ENCODE peak calls at places on chromosomes 6 and 20, in five cellular contexts. One of them, this sample, is unnamed.

GRCh38 chr6:45212976-45213375 is 115.2 kb upstream of the RUNX2 start:
- DNase-seq in lung: no peak
- DNase-seq in NB4: peak; percentile 42
- DNase-seq in heart right ventricle: no peak
- DNase-seq in fibroblast of pulmonary artery: peak; percentile 11
- DNase-seq in this sample: peak; percentile 33

GRCh38 chr6:109296971-109297372 is 85.3 kb downstream of the CD164 start:
- DNase-seq in NB4: no peak
- DNase-seq in lung: no peak
- DNase-seq in heart right ventricle: no peak
- DNase-seq in fibroblast of pulmonary artery: no peak
- DNase-seq in this sample: no peak

GRCh38 chr6:135604035-135604865 is 106.7 kb upstream of the AHI1 start:
- DNase-seq in heart right ventricle: no peak
- DNase-seq in NB4: no peak
- DNase-seq in lung: no peak
- DNase-seq in fibroblast of pulmonary artery: no peak
- DNase-seq in this sample: no peak

GRCh38 chr20:3680701-3681351 is 984 bp downstream of the ADAM33 start:
- DNase-seq in lung: no peak
- DNase-seq in fibroblast of pulmonary artery: no peak
- DNase-seq in NB4: no peak
- DNase-seq in heart right ventricle: no peak
- DNase-seq in this sample: no peak

GRCh38 chr20:34553366-34553867 is 5.1 kb upstream of the MAP1LC3A start:
- DNase-seq in fibroblast of pulmonary artery: no peak
- DNase-seq in heart right ventricle: peak; percentile 33
- DNase-seq in NB4: no peak
- DNase-seq in lung: no peak
- DNase-seq in this sample: no peak

GRCh38 chr20:48205281-48205782 is 420.1 kb upstream of the SULF2 start:
- DNase-seq in lung: no peak
- DNase-seq in fibroblast of pulmonary artery: no peak
- DNase-seq in NB4: no peak
- DNase-seq in heart right ventricle: no peak
- DNase-seq in this sample: no peak

GRCh38 chr6:170082531-170083187 is 208.2 kb downstream of the DLL1 start:
- DNase-seq in lung: no peak
- DNase-seq in NB4: peak; percentile 95
- DNase-seq in fibroblast of pulmonary artery: no peak
- DNase-seq in heart right ventricle: peak; percentile 2
- DNase-seq in this sample: peak; percentile 7

GRCh38 chr20:32635764-32636163 is 38.0 kb downstream of the C20orf203 start:
- DNase-seq in heart right ventricle: no peak
- DNase-seq in fibroblast of pulmonary artery: peak; percentile 33
- DNase-seq in NB4: peak; percentile 51
- DNase-seq in lung: no peak
- DNase-seq in this sample: no peak

GRCh38 chr6:93932175-93932574 is 512.8 kb upstream of the EPHA7 start:
- DNase-seq in fibroblast of pulmonary artery: no peak
- DNase-seq in lung: no peak
- DNase-seq in NB4: no peak
- DNase-seq in heart right ventricle: no peak
- DNase-seq in this sample: no peak

GRCh38 chr6:79042088-79042798 is 35.8 kb downstream of the PHIP start:
- DNase-seq in heart right ventricle: no peak
- DNase-seq in NB4: no peak
- DNase-seq in fibroblast of pulmonary artery: no peak
- DNase-seq in lung: no peak
- DNase-seq in this sample: no peak

GRCh38 chr6:47145212-47145611 is 103.1 kb upstream of the ADGRF1 start:
- DNase-seq in lung: no peak
- DNase-seq in NB4: no peak
- DNase-seq in fibroblast of pulmonary artery: peak; percentile 62
- DNase-seq in heart right ventricle: no peak
- DNase-seq in this sample: no peak

GRCh38 chr20:5586720-5587119 is 163.5 kb upstream of the SHLD1 start:
- DNase-seq in lung: no peak
- DNase-seq in NB4: peak; percentile 18
- DNase-seq in fibroblast of pulmonary artery: no peak
- DNase-seq in heart right ventricle: no peak
- DNase-seq in this sample: no peak

GRCh38 chr20:5592165-5592564 is 158.0 kb upstream of the SHLD1 start:
- DNase-seq in heart right ventricle: no peak
- DNase-seq in fibroblast of pulmonary artery: no peak
- DNase-seq in NB4: no peak
- DNase-seq in lung: no peak
- DNase-seq in this sample: no peak

GRCh38 chr20:5595744-5596143 is 154.5 kb upstream of the SHLD1 start:
- DNase-seq in NB4: no peak
- DNase-seq in fibroblast of pulmonary artery: no peak
- DNase-seq in heart right ventricle: no peak
- DNase-seq in lung: no peak
- DNase-seq in this sample: no peak

GRCh38 chr20:5592823-5593761 is 157.1 kb upstream of the SHLD1 start:
- DNase-seq in NB4: no peak
- DNase-seq in fibroblast of pulmonary artery: no peak
- DNase-seq in heart right ventricle: no peak
- DNase-seq in lung: no peak
- DNase-seq in this sample: no peak

GRCh38 chr20:5590899-5591298 is 159.3 kb upstream of the SHLD1 start:
- DNase-seq in lung: no peak
- DNase-seq in NB4: no peak
- DNase-seq in fibroblast of pulmonary artery: no peak
- DNase-seq in heart right ventricle: no peak
- DNase-seq in this sample: no peak
- H3K4me3 ChIP-seq in lung: no peak overlapping the region
- H3K4me3 ChIP-seq in NB4: no peak overlapping the region
- H3K4me3 ChIP-seq in fibroblast of pulmonary artery: no peak overlapping the region
- H3K4me3 ChIP-seq in heart right ventricle: no peak overlapping the region
- H3K4me3 ChIP-seq in this sample: no peak overlapping the region

GRCh38 chr6:15662246-15663056 is at the start of gene DTNBP1:
- DNase-seq in fibroblast of pulmonary artery: peak; percentile 27
- DNase-seq in lung: peak; percentile 79
- DNase-seq in NB4: peak; percentile 82
- DNase-seq in heart right ventricle: peak; percentile 85
- DNase-seq in this sample: peak; percentile 64
- TF ChIP-seq CTCF in fibroblast of pulmonary artery: no peak
- TF ChIP-seq CTCF in lung: no peak
- TF ChIP-seq CTCF in NB4: no peak
- TF ChIP-seq CTCF in heart right ventricle: peak; percentile 21
- TF ChIP-seq CTCF in this sample: no peak

GRCh38 chr6:166330612-166331011 is 11.7 kb downstream of the SFT2D1 start:
- DNase-seq in lung: no peak
- DNase-seq in fibroblast of pulmonary artery: peak; percentile 42
- DNase-seq in heart right ventricle: peak; percentile 71
- DNase-seq in NB4: no peak
- DNase-seq in this sample: peak; percentile 28
- H3K4me3 ChIP-seq in lung: no peak overlapping the region
- H3K4me3 ChIP-seq in fibroblast of pulmonary artery: no peak overlapping the region
- H3K4me3 ChIP-seq in heart right ventricle: no peak overlapping the region
- H3K4me3 ChIP-seq in NB4: no peak overlapping the region
- H3K4me3 ChIP-seq in this sample: no peak overlapping the region

GRCh38 chr6:108251252-108251651 is 9.6 kb downstream of the SNX3 start:
- DNase-seq in fibroblast of pulmonary artery: no peak
- DNase-seq in lung: no peak
- DNase-seq in NB4: no peak
- DNase-seq in heart right ventricle: no peak
- DNase-seq in this sample: no peak

GRCh38 chr6:108254436-108255410 is 6.1 kb downstream of the SNX3 start:
- DNase-seq in NB4: peak; percentile 31
- DNase-seq in heart right ventricle: no peak
- DNase-seq in fibroblast of pulmonary artery: no peak
- DNase-seq in lung: no peak
- DNase-seq in this sample: no peak

GRCh38 chr6:108247965-108248536 is 12.8 kb downstream of the SNX3 start:
- DNase-seq in NB4: no peak
- DNase-seq in lung: no peak
- DNase-seq in fibroblast of pulmonary artery: no peak
- DNase-seq in heart right ventricle: no peak
- DNase-seq in this sample: no peak

GRCh38 chr6:108252055-108252454 is 8.8 kb downstream of the SNX3 start:
- DNase-seq in lung: no peak
- DNase-seq in fibroblast of pulmonary artery: no peak
- DNase-seq in NB4: no peak
- DNase-seq in heart right ventricle: no peak
- DNase-seq in this sample: no peak

GRCh38 chr6:108250240-108250866 is 10.5 kb downstream of the SNX3 start:
- DNase-seq in lung: no peak
- DNase-seq in NB4: peak; percentile 62
- DNase-seq in heart right ventricle: no peak
- DNase-seq in fibroblast of pulmonary artery: peak; percentile 46
- DNase-seq in this sample: peak; percentile 19
- TF ChIP-seq CTCF in lung: no peak
- TF ChIP-seq CTCF in NB4: peak; percentile 29
- TF ChIP-seq CTCF in heart right ventricle: peak; percentile 13
- TF ChIP-seq CTCF in fibroblast of pulmonary artery: peak; percentile 36
- TF ChIP-seq CTCF in this sample: no peak

GRCh38 chr6:100456881-100457220 is 7.9 kb downstream of the SIM1 start:
- DNase-seq in fibroblast of pulmonary artery: no peak
- DNase-seq in NB4: no peak
- DNase-seq in lung: no peak
- DNase-seq in heart right ventricle: no peak
- DNase-seq in this sample: no peak
- H3K4me3 ChIP-seq in fibroblast of pulmonary artery: no peak overlapping the region
- H3K4me3 ChIP-seq in NB4: no peak overlapping the region
- H3K4me3 ChIP-seq in lung: no peak overlapping the region
- H3K4me3 ChIP-seq in heart right ventricle: no peak overlapping the region
- H3K4me3 ChIP-seq in this sample: no peak overlapping the region

DNA sequence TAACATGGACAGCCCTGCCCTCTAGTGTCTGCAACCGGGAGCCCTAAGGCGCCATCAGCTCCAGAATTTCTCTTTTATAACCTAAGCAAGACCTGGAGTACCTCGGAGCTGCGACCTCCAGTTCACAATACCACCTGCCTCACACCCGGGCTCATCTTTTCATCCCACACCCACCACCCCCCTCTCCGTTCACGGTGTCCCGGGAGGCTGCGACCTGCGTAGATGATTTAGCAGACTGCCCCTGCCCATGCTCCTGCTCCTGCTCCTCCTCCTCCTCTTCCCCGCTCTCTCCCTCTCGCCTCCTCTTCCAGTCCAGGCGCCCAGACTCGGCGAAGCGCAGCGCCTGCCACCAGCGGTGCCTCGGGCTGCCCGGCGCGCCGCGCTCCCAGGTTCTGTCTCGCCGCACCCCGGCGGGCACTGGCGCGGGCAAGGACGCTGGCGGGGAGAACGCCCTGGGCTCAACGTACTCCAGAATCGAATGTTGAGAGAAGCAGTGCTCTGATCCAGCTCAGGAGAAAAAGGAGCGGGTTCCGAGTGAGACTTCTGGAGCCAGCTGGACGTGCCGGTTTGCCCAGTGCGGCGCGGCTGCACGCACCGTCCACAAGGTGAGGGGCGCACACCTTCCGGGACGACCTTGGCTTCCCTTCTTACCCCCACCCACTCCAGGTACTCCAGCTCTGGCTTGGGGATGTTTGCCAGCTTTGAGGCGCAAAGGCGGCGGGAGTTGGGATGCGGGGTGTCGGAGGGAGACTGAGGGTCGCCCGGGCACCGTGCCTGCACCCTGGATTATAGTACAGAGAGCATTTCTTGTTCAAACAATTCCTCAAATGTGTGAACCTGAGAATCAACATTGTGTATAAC is at the start of gene HTR1E:
- DNase-seq in heart right ventricle: no peak
- DNase-seq in fibroblast of pulmonary artery: peak; percentile 27
- DNase-seq in lung: peak; percentile 29
- DNase-seq in NB4: peak; percentile 59
- DNase-seq in this sample: peak; percentile 43
- TF ChIP-seq CTCF in heart right ventricle: peak; percentile 59
- TF ChIP-seq CTCF in fibroblast of pulmonary artery: peak; percentile 48
- TF ChIP-seq CTCF in lung: no peak
- TF ChIP-seq CTCF in NB4: peak; percentile 69
- TF ChIP-seq CTCF in this sample: peak; percentile 62

GRCh38 chr20:31566332-31566657 is 38.8 kb upstream of the ID1 start:
- DNase-seq in NB4: no peak
- DNase-seq in heart right ventricle: no peak
- DNase-seq in fibroblast of pulmonary artery: no peak
- DNase-seq in lung: no peak
- DNase-seq in this sample: peak; percentile 42
- H3K4me3 ChIP-seq in NB4: no peak overlapping the region
- H3K4me3 ChIP-seq in heart right ventricle: no peak overlapping the region
- H3K4me3 ChIP-seq in fibroblast of pulmonary artery: no peak overlapping the region
- H3K4me3 ChIP-seq in lung: no peak overlapping the region
- H3K4me3 ChIP-seq in this sample: no peak overlapping the region

GRCh38 chr6:34172961-34173775 is 27.3 kb upstream of the GRM4 start:
- DNase-seq in heart right ventricle: no peak
- DNase-seq in lung: no peak
- DNase-seq in NB4: no peak
- DNase-seq in fibroblast of pulmonary artery: no peak
- DNase-seq in this sample: peak; percentile 62

GRCh38 chr6:34176261-34177031 is 30.6 kb upstream of the GRM4 start:
- DNase-seq in heart right ventricle: no peak
- DNase-seq in NB4: no peak
- DNase-seq in lung: no peak
- DNase-seq in fibroblast of pulmonary artery: no peak
- DNase-seq in this sample: no peak

GRCh38 chr6:34178361-34179105 is 32.6 kb upstream of the GRM4 start:
- DNase-seq in heart right ventricle: no peak
- DNase-seq in lung: no peak
- DNase-seq in NB4: peak; percentile 37
- DNase-seq in fibroblast of pulmonary artery: no peak
- DNase-seq in this sample: no peak

GRCh38 chr6:34177181-34177591 is 31.3 kb upstream of the GRM4 start:
- DNase-seq in fibroblast of pulmonary artery: no peak
- DNase-seq in lung: no peak
- DNase-seq in heart right ventricle: no peak
- DNase-seq in NB4: no peak
- DNase-seq in this sample: no peak

DNA sequence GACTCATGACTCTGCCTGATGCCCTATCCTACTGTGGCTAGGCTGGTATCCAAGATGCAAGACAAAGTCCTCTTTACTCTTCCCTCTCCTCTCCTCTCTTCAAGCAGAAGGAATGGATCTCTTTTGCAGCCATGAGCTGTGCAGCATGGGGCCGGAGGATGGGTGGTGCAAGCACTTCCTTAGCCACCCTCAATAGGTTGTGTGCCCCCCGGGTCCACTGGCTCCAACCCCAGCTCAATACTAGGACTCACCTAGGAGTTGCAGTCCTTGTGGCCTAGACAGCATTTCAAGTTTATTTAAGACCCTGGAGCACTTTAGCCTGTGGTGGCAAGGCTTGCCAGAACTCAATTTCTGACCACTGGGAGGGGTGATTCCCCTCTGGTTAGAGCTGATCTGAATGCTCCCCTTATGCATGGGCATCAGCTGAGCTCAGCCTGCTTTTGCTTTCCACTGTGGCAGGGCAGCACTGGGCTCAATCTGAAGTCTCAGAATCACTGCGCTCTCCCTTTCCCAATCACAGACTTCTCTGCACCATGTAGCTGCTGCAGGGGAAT is 29.0 kb upstream of the GRM4 start:
- DNase-seq in fibroblast of pulmonary artery: no peak
- DNase-seq in heart right ventricle: no peak
- DNase-seq in NB4: no peak
- DNase-seq in lung: no peak
- DNase-seq in this sample: no peak
- TF ChIP-seq CTCF in fibroblast of pulmonary artery: no peak
- TF ChIP-seq CTCF in heart right ventricle: no peak
- TF ChIP-seq CTCF in NB4: no peak
- TF ChIP-seq CTCF in lung: no peak
- TF ChIP-seq CTCF in this sample: no peak